ENCODE peak calls at places on chromosomes 6 and 20, in ten cellular contexts. One of them, this sample, is unnamed.

GRCh38 chr20:38863024-38863851 is 57.7 kb downstream of the PPP1R16B start:
- DNase-seq in activated CD8-positive, alpha-beta memory T cell treated with anti-CD3 and anti-CD28 coated beads for 48 hours: no peak
- DNase-seq in SJSA1: no peak
- DNase-seq in dermis microvascular lymphatic vessel endothelial cell: peak; percentile 84
- DNase-seq in fibroblast of pulmonary artery: no peak
- DNase-seq in stimulated activated CD4-positive, alpha-beta T cell treated with anti-CD3 and anti-CD28 coated beads, Interleukin-4, amount 100 ng/mL, for 48 hours: peak; percentile 48
- DNase-seq in natural killer cell: peak; percentile 34
- DNase-seq in Daoy: no peak
- DNase-seq in heart left ventricle: no peak
- DNase-seq in glutamatergic neuron: no peak
- DNase-seq in this sample: no peak

GRCh38 chr6:162179196-162179951 is 548.2 kb downstream of the PRKN start:
- DNase-seq in activated CD8-positive, alpha-beta memory T cell treated with anti-CD3 and anti-CD28 coated beads for 48 hours: no peak
- DNase-seq in glutamatergic neuron: no peak
- DNase-seq in Daoy: no peak
- DNase-seq in fibroblast of pulmonary artery: no peak
- DNase-seq in heart left ventricle: no peak
- DNase-seq in stimulated activated CD4-positive, alpha-beta T cell treated with anti-CD3 and anti-CD28 coated beads, Interleukin-4, amount 100 ng/mL, for 48 hours: no peak
- DNase-seq in natural killer cell: no peak
- DNase-seq in dermis microvascular lymphatic vessel endothelial cell: no peak
- DNase-seq in SJSA1: no peak
- DNase-seq in this sample: no peak

GRCh38 chr6:155117266-155117665 is 122.2 kb downstream of the TIAM2 start:
- DNase-seq in activated CD8-positive, alpha-beta memory T cell treated with anti-CD3 and anti-CD28 coated beads for 48 hours: no peak
- DNase-seq in heart left ventricle: no peak
- DNase-seq in fibroblast of pulmonary artery: peak; percentile 72
- DNase-seq in stimulated activated CD4-positive, alpha-beta T cell treated with anti-CD3 and anti-CD28 coated beads, Interleukin-4, amount 100 ng/mL, for 48 hours: no peak
- DNase-seq in dermis microvascular lymphatic vessel endothelial cell: no peak
- DNase-seq in Daoy: peak; percentile 64
- DNase-seq in glutamatergic neuron: no peak
- DNase-seq in natural killer cell: no peak
- DNase-seq in SJSA1: peak; percentile 92
- DNase-seq in this sample: no peak

GRCh38 chr6:40892223-40892622 is 146.8 kb downstream of the UNC5CL start:
- DNase-seq in stimulated activated CD4-positive, alpha-beta T cell treated with anti-CD3 and anti-CD28 coated beads, Interleukin-4, amount 100 ng/mL, for 48 hours: no peak
- DNase-seq in Daoy: no peak
- DNase-seq in glutamatergic neuron: no peak
- DNase-seq in heart left ventricle: no peak
- DNase-seq in SJSA1: no peak
- DNase-seq in fibroblast of pulmonary artery: no peak
- DNase-seq in natural killer cell: no peak
- DNase-seq in dermis microvascular lymphatic vessel endothelial cell: no peak
- DNase-seq in activated CD8-positive, alpha-beta memory T cell treated with anti-CD3 and anti-CD28 coated beads for 48 hours: no peak
- DNase-seq in this sample: no peak

GRCh38 chr6:2917801-2918495 is 14.8 kb upstream of the SERPINB9 start:
- DNase-seq in SJSA1: peak; percentile 28
- DNase-seq in heart left ventricle: no peak
- DNase-seq in activated CD8-positive, alpha-beta memory T cell treated with anti-CD3 and anti-CD28 coated beads for 48 hours: no peak
- DNase-seq in natural killer cell: no peak
- DNase-seq in stimulated activated CD4-positive, alpha-beta T cell treated with anti-CD3 and anti-CD28 coated beads, Interleukin-4, amount 100 ng/mL, for 48 hours: no peak
- DNase-seq in dermis microvascular lymphatic vessel endothelial cell: no peak
- DNase-seq in glutamatergic neuron: no peak
- DNase-seq in Daoy: no peak
- DNase-seq in fibroblast of pulmonary artery: no peak
- DNase-seq in this sample: no peak

GRCh38 chr6:43472515-43472914 is 4.9 kb upstream of the TJAP1 start:
- DNase-seq in stimulated activated CD4-positive, alpha-beta T cell treated with anti-CD3 and anti-CD28 coated beads, Interleukin-4, amount 100 ng/mL, for 48 hours: no peak
- DNase-seq in fibroblast of pulmonary artery: no peak
- DNase-seq in heart left ventricle: no peak
- DNase-seq in glutamatergic neuron: no peak
- DNase-seq in natural killer cell: no peak
- DNase-seq in activated CD8-positive, alpha-beta memory T cell treated with anti-CD3 and anti-CD28 coated beads for 48 hours: no peak
- DNase-seq in Daoy: no peak
- DNase-seq in dermis microvascular lymphatic vessel endothelial cell: no peak
- DNase-seq in SJSA1: no peak
- DNase-seq in this sample: no peak

GRCh38 chr6:161261325-161261724 is 12.5 kb downstream of the AGPAT4 start:
- DNase-seq in dermis microvascular lymphatic vessel endothelial cell: no peak
- DNase-seq in glutamatergic neuron: no peak
- DNase-seq in Daoy: peak; percentile 38
- DNase-seq in stimulated activated CD4-positive, alpha-beta T cell treated with anti-CD3 and anti-CD28 coated beads, Interleukin-4, amount 100 ng/mL, for 48 hours: no peak
- DNase-seq in activated CD8-positive, alpha-beta memory T cell treated with anti-CD3 and anti-CD28 coated beads for 48 hours: no peak
- DNase-seq in heart left ventricle: no peak
- DNase-seq in SJSA1: no peak
- DNase-seq in fibroblast of pulmonary artery: no peak
- DNase-seq in natural killer cell: no peak
- DNase-seq in this sample: no peak

GRCh38 chr20:48656661-48657211 is 171.1 kb downstream of the PREX1 start:
- DNase-seq in glutamatergic neuron: peak; percentile 73
- DNase-seq in dermis microvascular lymphatic vessel endothelial cell: no peak
- DNase-seq in stimulated activated CD4-positive, alpha-beta T cell treated with anti-CD3 and anti-CD28 coated beads, Interleukin-4, amount 100 ng/mL, for 48 hours: no peak
- DNase-seq in fibroblast of pulmonary artery: no peak
- DNase-seq in SJSA1: no peak
- DNase-seq in Daoy: peak; percentile 33
- DNase-seq in heart left ventricle: no peak
- DNase-seq in activated CD8-positive, alpha-beta memory T cell treated with anti-CD3 and anti-CD28 coated beads for 48 hours: no peak
- DNase-seq in natural killer cell: no peak
- DNase-seq in this sample: no peak

GRCh38 chr6:94464018-94464510 is 1044.7 kb upstream of the EPHA7 start:
- DNase-seq in stimulated activated CD4-positive, alpha-beta T cell treated with anti-CD3 and anti-CD28 coated beads, Interleukin-4, amount 100 ng/mL, for 48 hours: no peak
- DNase-seq in SJSA1: no peak
- DNase-seq in activated CD8-positive, alpha-beta memory T cell treated with anti-CD3 and anti-CD28 coated beads for 48 hours: no peak
- DNase-seq in natural killer cell: no peak
- DNase-seq in Daoy: no peak
- DNase-seq in heart left ventricle: no peak
- DNase-seq in glutamatergic neuron: no peak
- DNase-seq in fibroblast of pulmonary artery: no peak
- DNase-seq in dermis microvascular lymphatic vessel endothelial cell: no peak
- DNase-seq in this sample: no peak

GRCh38 chr6:158233214-158233795 is 65.2 kb downstream of the GTF2H5 start:
- DNase-seq in dermis microvascular lymphatic vessel endothelial cell: no peak
- DNase-seq in Daoy: no peak
- DNase-seq in stimulated activated CD4-positive, alpha-beta T cell treated with anti-CD3 and anti-CD28 coated beads, Interleukin-4, amount 100 ng/mL, for 48 hours: no peak
- DNase-seq in glutamatergic neuron: peak; percentile 46
- DNase-seq in natural killer cell: no peak
- DNase-seq in heart left ventricle: no peak
- DNase-seq in SJSA1: no peak
- DNase-seq in fibroblast of pulmonary artery: no peak
- DNase-seq in activated CD8-positive, alpha-beta memory T cell treated with anti-CD3 and anti-CD28 coated beads for 48 hours: no peak
- DNase-seq in this sample: no peak

GRCh38 chr20:53643031-53643832 is 49.6 kb upstream of the ZNF217 start:
- DNase-seq in heart left ventricle: peak; percentile 39
- DNase-seq in natural killer cell: peak; percentile 48
- DNase-seq in SJSA1: peak; percentile 61
- DNase-seq in dermis microvascular lymphatic vessel endothelial cell: no peak
- DNase-seq in glutamatergic neuron: no peak
- DNase-seq in Daoy: peak; percentile 83
- DNase-seq in stimulated activated CD4-positive, alpha-beta T cell treated with anti-CD3 and anti-CD28 coated beads, Interleukin-4, amount 100 ng/mL, for 48 hours: peak; percentile 51
- DNase-seq in activated CD8-positive, alpha-beta memory T cell treated with anti-CD3 and anti-CD28 coated beads for 48 hours: peak; percentile 20
- DNase-seq in fibroblast of pulmonary artery: peak; percentile 83
- DNase-seq in this sample: no peak

GRCh38 chr20:43541214-43541613 is 17.6 kb upstream of the SGK2 start:
- DNase-seq in Daoy: no peak
- DNase-seq in SJSA1: no peak
- DNase-seq in fibroblast of pulmonary artery: peak; percentile 44
- DNase-seq in glutamatergic neuron: no peak
- DNase-seq in activated CD8-positive, alpha-beta memory T cell treated with anti-CD3 and anti-CD28 coated beads for 48 hours: no peak
- DNase-seq in dermis microvascular lymphatic vessel endothelial cell: no peak
- DNase-seq in stimulated activated CD4-positive, alpha-beta T cell treated with anti-CD3 and anti-CD28 coated beads, Interleukin-4, amount 100 ng/mL, for 48 hours: no peak
- DNase-seq in heart left ventricle: no peak
- DNase-seq in natural killer cell: no peak
- DNase-seq in this sample: no peak

GRCh38 chr6:26194774-26195375 is 107.6 kb downstream of the HFE start:
- DNase-seq in activated CD8-positive, alpha-beta memory T cell treated with anti-CD3 and anti-CD28 coated beads for 48 hours: no peak
- DNase-seq in stimulated activated CD4-positive, alpha-beta T cell treated with anti-CD3 and anti-CD28 coated beads, Interleukin-4, amount 100 ng/mL, for 48 hours: no peak
- DNase-seq in heart left ventricle: no peak
- DNase-seq in glutamatergic neuron: no peak
- DNase-seq in fibroblast of pulmonary artery: no peak
- DNase-seq in dermis microvascular lymphatic vessel endothelial cell: no peak
- DNase-seq in SJSA1: no peak
- DNase-seq in Daoy: no peak
- DNase-seq in natural killer cell: no peak
- DNase-seq in this sample: no peak

GRCh38 chr20:4729265-4729664 is 7.6 kb downstream of the PRND start:
- DNase-seq in dermis microvascular lymphatic vessel endothelial cell: no peak
- DNase-seq in glutamatergic neuron: no peak
- DNase-seq in stimulated activated CD4-positive, alpha-beta T cell treated with anti-CD3 and anti-CD28 coated beads, Interleukin-4, amount 100 ng/mL, for 48 hours: no peak
- DNase-seq in SJSA1: no peak
- DNase-seq in natural killer cell: no peak
- DNase-seq in heart left ventricle: no peak
- DNase-seq in Daoy: no peak
- DNase-seq in activated CD8-positive, alpha-beta memory T cell treated with anti-CD3 and anti-CD28 coated beads for 48 hours: no peak
- DNase-seq in fibroblast of pulmonary artery: no peak
- DNase-seq in this sample: no peak

GRCh38 chr6:109804020-109804419 is 112.9 kb downstream of the FIG4 start:
- DNase-seq in SJSA1: no peak
- DNase-seq in activated CD8-positive, alpha-beta memory T cell treated with anti-CD3 and anti-CD28 coated beads for 48 hours: no peak
- DNase-seq in dermis microvascular lymphatic vessel endothelial cell: no peak
- DNase-seq in glutamatergic neuron: no peak
- DNase-seq in natural killer cell: no peak
- DNase-seq in stimulated activated CD4-positive, alpha-beta T cell treated with anti-CD3 and anti-CD28 coated beads, Interleukin-4, amount 100 ng/mL, for 48 hours: no peak
- DNase-seq in fibroblast of pulmonary artery: no peak
- DNase-seq in heart left ventricle: no peak
- DNase-seq in Daoy: no peak
- DNase-seq in this sample: no peak

GRCh38 chr6:134247854-134248580 is 69.9 kb downstream of the SGK1 start:
- DNase-seq in glutamatergic neuron: no peak
- DNase-seq in Daoy: no peak
- DNase-seq in SJSA1: no peak
- DNase-seq in activated CD8-positive, alpha-beta memory T cell treated with anti-CD3 and anti-CD28 coated beads for 48 hours: no peak
- DNase-seq in heart left ventricle: no peak
- DNase-seq in dermis microvascular lymphatic vessel endothelial cell: no peak
- DNase-seq in natural killer cell: no peak
- DNase-seq in stimulated activated CD4-positive, alpha-beta T cell treated with anti-CD3 and anti-CD28 coated beads, Interleukin-4, amount 100 ng/mL, for 48 hours: no peak
- DNase-seq in fibroblast of pulmonary artery: no peak
- DNase-seq in this sample: no peak